ENCODE peak calls at places on chromosomes 12 and 14, in five cellular contexts. One of them, this sample, is unnamed. For H3K4me1, the result is how much of the 10 kb centered on the place peaks cover.

GRCh38 chr12:11753826-11754225 is 104.4 kb downstream of the ETV6 start:
- DNase-seq in uterus: no peak
- DNase-seq in hepatocyte: no peak
- DNase-seq in keratinocyte: no peak
- DNase-seq in heart left ventricle: no peak
- DNase-seq in this sample: no peak

GRCh38 chr14:100031506-100032281 is 33.5 kb upstream of the EVL start:
- DNase-seq in keratinocyte: peak
- DNase-seq in hepatocyte: peak
- DNase-seq in heart left ventricle: no peak
- DNase-seq in uterus: peak
- DNase-seq in this sample: peak

GRCh38 chr14:98725196-98725595 is 546.8 kb downstream of the BCL11B start:
- DNase-seq in uterus: no peak
- DNase-seq in keratinocyte: no peak
- DNase-seq in heart left ventricle: no peak
- DNase-seq in hepatocyte: no peak
- DNase-seq in this sample: no peak

GRCh38 chr14:90061849-90062794 is at the start of gene KCNK13:
- DNase-seq in heart left ventricle: peak
- DNase-seq in keratinocyte: no peak
- DNase-seq in hepatocyte: peak
- DNase-seq in uterus: no peak
- DNase-seq in this sample: no peak

GRCh38 chr12:109868182-109869051 is 11.9 kb downstream of the GLTP start:
- DNase-seq in hepatocyte: no peak
- DNase-seq in uterus: no peak
- DNase-seq in heart left ventricle: no peak
- DNase-seq in keratinocyte: no peak
- DNase-seq in this sample: no peak

GRCh38 chr14:64801800-64802199 is 77.9 kb downstream of the SPTB start:
- DNase-seq in keratinocyte: no peak
- DNase-seq in hepatocyte: no peak
- DNase-seq in uterus: no peak
- DNase-seq in heart left ventricle: no peak
- DNase-seq in this sample: no peak

GRCh38 chr12:109734219-109735000 is 20.8 kb downstream of the FAM222A start:
- DNase-seq in uterus: peak
- DNase-seq in keratinocyte: no peak
- DNase-seq in heart left ventricle: peak
- DNase-seq in hepatocyte: no peak
- DNase-seq in this sample: peak

GRCh38 chr14:86501611-86502010 is 971.7 kb downstream of the FLRT2 start:
- DNase-seq in hepatocyte: no peak
- DNase-seq in uterus: no peak
- DNase-seq in heart left ventricle: no peak
- DNase-seq in keratinocyte: no peak
- DNase-seq in this sample: no peak

GRCh38 chr12:41014643-41015020 is 173.5 kb upstream of the PDZRN4 start:
- DNase-seq in hepatocyte: no peak
- DNase-seq in uterus: no peak
- DNase-seq in heart left ventricle: no peak
- DNase-seq in keratinocyte: peak
- DNase-seq in this sample: no peak

GRCh38 chr12:2691001-2691339 is 103.8 kb upstream of the FKBP4 start:
- DNase-seq in keratinocyte: no peak
- DNase-seq in heart left ventricle: no peak
- DNase-seq in uterus: no peak
- DNase-seq in hepatocyte: peak
- DNase-seq in this sample: no peak
- H3K4me3 ChIP-seq in keratinocyte: peak
- H3K4me3 ChIP-seq in heart left ventricle: peak
- H3K4me3 ChIP-seq in uterus: peak
- H3K4me3 ChIP-seq in hepatocyte: peak
- H3K4me3 ChIP-seq in this sample: peak

GRCh38 chr14:31025335-31026075 is at the start of gene AP4S1:
- DNase-seq in keratinocyte: no peak
- DNase-seq in uterus: peak
- DNase-seq in heart left ventricle: peak
- DNase-seq in hepatocyte: peak
- DNase-seq in this sample: peak
- TF ChIP-seq CTCF in keratinocyte: no peak
- TF ChIP-seq CTCF in uterus: no peak
- TF ChIP-seq CTCF in heart left ventricle: no peak
- TF ChIP-seq CTCF in hepatocyte: no peak
- TF ChIP-seq CTCF in this sample: no peak

GRCh38 chr12:122067966-122068365 is 10.6 kb upstream of the MLXIP start:
- DNase-seq in heart left ventricle: peak
- DNase-seq in hepatocyte: no peak
- DNase-seq in keratinocyte: no peak
- DNase-seq in uterus: no peak
- DNase-seq in this sample: no peak
- H3K4me1 ChIP-seq in heart left ventricle: under half
- H3K4me1 ChIP-seq in hepatocyte: under half
- H3K4me1 ChIP-seq in keratinocyte: under half
- H3K4me1 ChIP-seq in uterus: under half
- H3K4me1 ChIP-seq in this sample: under half

DNA sequence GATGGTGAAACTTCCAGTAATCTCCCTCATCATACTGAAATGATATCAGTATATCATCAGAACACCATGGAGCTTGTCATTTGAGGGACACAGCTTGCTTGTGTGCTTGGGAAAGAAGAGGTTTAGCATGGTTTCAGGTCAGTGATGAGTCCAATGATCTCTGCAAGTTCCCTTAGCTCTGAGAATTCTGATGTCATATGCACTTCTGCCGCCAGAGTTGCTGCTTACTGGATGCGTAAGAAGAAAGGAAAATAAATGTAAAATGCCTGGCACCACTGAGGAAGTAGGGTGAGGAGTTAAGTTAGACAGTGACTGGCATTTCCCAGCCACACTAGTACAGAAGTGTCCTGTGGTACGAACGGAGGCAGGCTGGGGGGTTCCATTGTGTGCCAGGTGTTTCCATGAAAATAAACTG is 22.6 kb downstream of the PRKCH start:
- DNase-seq in heart left ventricle: no peak
- DNase-seq in hepatocyte: no peak
- DNase-seq in uterus: no peak
- DNase-seq in keratinocyte: no peak
- DNase-seq in this sample: no peak
- H3K4me3 ChIP-seq in heart left ventricle: no peak
- H3K4me3 ChIP-seq in hepatocyte: no peak
- H3K4me3 ChIP-seq in uterus: no peak
- H3K4me3 ChIP-seq in keratinocyte: no peak
- H3K4me3 ChIP-seq in this sample: no peak

GRCh38 chr12:53443955-53444354 is 2.4 kb downstream of the PRR13 start:
- DNase-seq in heart left ventricle: no peak
- DNase-seq in hepatocyte: peak
- DNase-seq in keratinocyte: no peak
- DNase-seq in uterus: no peak
- DNase-seq in this sample: no peak

GRCh38 chr12:53441040-53441833 is at the start of gene PRR13:
- DNase-seq in uterus: peak
- DNase-seq in hepatocyte: peak
- DNase-seq in heart left ventricle: peak
- DNase-seq in keratinocyte: peak
- DNase-seq in this sample: peak
- TF ChIP-seq CTCF in uterus: peak
- TF ChIP-seq CTCF in hepatocyte: no peak
- TF ChIP-seq CTCF in heart left ventricle: no peak
- TF ChIP-seq CTCF in keratinocyte: no peak
- TF ChIP-seq CTCF in this sample: no peak

DNA sequence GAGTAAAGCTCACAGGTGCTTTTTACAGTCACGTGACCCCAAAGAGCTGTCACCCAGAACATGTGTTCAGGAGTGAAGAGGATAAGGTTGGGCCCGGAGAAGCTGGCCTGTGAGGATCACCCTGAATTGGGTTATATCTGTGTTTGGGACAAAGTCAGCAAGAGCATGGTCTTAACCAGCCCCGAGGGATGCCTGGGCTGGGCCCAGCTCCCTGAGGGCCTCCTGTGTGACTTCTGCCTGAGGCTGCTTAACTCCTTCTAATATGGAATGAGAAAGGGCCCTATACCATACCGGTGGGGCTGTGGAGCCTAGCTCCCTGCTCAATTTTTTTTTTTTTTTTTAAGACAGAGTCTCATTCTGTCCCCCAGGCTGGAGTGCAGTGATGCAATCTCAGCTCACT is 2.5 kb downstream of the CDCA4 start:
- DNase-seq in heart left ventricle: no peak
- DNase-seq in hepatocyte: no peak
- DNase-seq in uterus: no peak
- DNase-seq in keratinocyte: no peak
- DNase-seq in this sample: no peak
- H3K4me1 ChIP-seq in heart left ventricle: under half
- H3K4me1 ChIP-seq in hepatocyte: under half
- H3K4me1 ChIP-seq in uterus: under half
- H3K4me1 ChIP-seq in keratinocyte: half or more
- H3K4me1 ChIP-seq in this sample: under half

GRCh38 chr14:22598099-22598895 is at the start of gene ABHD4:
- DNase-seq in heart left ventricle: peak
- DNase-seq in uterus: peak
- DNase-seq in keratinocyte: no peak
- DNase-seq in hepatocyte: peak
- DNase-seq in this sample: peak

GRCh38 chr14:22599349-22599748 is 1.2 kb downstream of the ABHD4 start:
- DNase-seq in heart left ventricle: no peak
- DNase-seq in uterus: no peak
- DNase-seq in hepatocyte: no peak
- DNase-seq in keratinocyte: no peak
- DNase-seq in this sample: no peak

GRCh38 chr14:22601456-22601855 is 3.4 kb downstream of the ABHD4 start:
- DNase-seq in hepatocyte: no peak
- DNase-seq in heart left ventricle: no peak
- DNase-seq in keratinocyte: no peak
- DNase-seq in uterus: no peak
- DNase-seq in this sample: no peak

GRCh38 chr14:22598896-22599244 is 770 bp downstream of the ABHD4 start:
- DNase-seq in heart left ventricle: no peak
- DNase-seq in uterus: peak
- DNase-seq in keratinocyte: no peak
- DNase-seq in hepatocyte: peak
- DNase-seq in this sample: no peak

GRCh38 chr14:22600027-22600426 is 1.9 kb downstream of the ABHD4 start:
- DNase-seq in hepatocyte: no peak
- DNase-seq in keratinocyte: no peak
- DNase-seq in heart left ventricle: no peak
- DNase-seq in uterus: no peak
- DNase-seq in this sample: no peak
- H3K4me3 ChIP-seq in hepatocyte: no peak
- H3K4me3 ChIP-seq in keratinocyte: no peak
- H3K4me3 ChIP-seq in heart left ventricle: no peak
- H3K4me3 ChIP-seq in uterus: no peak
- H3K4me3 ChIP-seq in this sample: peak

GRCh38 chr14:68523326-68523610 is 269.6 kb downstream of the ZFP36L1 start:
- DNase-seq in uterus: no peak
- DNase-seq in hepatocyte: no peak
- DNase-seq in heart left ventricle: no peak
- DNase-seq in keratinocyte: no peak
- DNase-seq in this sample: no peak
- TF ChIP-seq CTCF in uterus: no peak
- TF ChIP-seq CTCF in hepatocyte: no peak
- TF ChIP-seq CTCF in heart left ventricle: no peak
- TF ChIP-seq CTCF in keratinocyte: no peak
- TF ChIP-seq CTCF in this sample: no peak

GRCh38 chr12:53044052-53044581 is 5.7 kb upstream of the TNS2 start:
- DNase-seq in heart left ventricle: peak
- DNase-seq in uterus: no peak
- DNase-seq in keratinocyte: no peak
- DNase-seq in hepatocyte: peak
- DNase-seq in this sample: no peak

GRCh38 chr12:53042607-53043454 is 7.0 kb upstream of the TNS2 start:
- DNase-seq in hepatocyte: no peak
- DNase-seq in uterus: no peak
- DNase-seq in keratinocyte: no peak
- DNase-seq in heart left ventricle: no peak
- DNase-seq in this sample: no peak

GRCh38 chr12:53045646-53046045 is 4.2 kb upstream of the TNS2 start:
- DNase-seq in hepatocyte: peak
- DNase-seq in keratinocyte: no peak
- DNase-seq in heart left ventricle: no peak
- DNase-seq in uterus: peak
- DNase-seq in this sample: no peak

GRCh38 chr12:53046655-53047220 is 3.1 kb upstream of the TNS2 start:
- DNase-seq in heart left ventricle: peak
- DNase-seq in keratinocyte: no peak
- DNase-seq in hepatocyte: no peak
- DNase-seq in uterus: peak
- DNase-seq in this sample: peak

GRCh38 chr12:53044896-53045571 is 4.8 kb upstream of the TNS2 start:
- DNase-seq in keratinocyte: no peak
- DNase-seq in heart left ventricle: peak
- DNase-seq in hepatocyte: no peak
- DNase-seq in uterus: no peak
- DNase-seq in this sample: peak
- H3K4me1 ChIP-seq in keratinocyte: under half
- H3K4me1 ChIP-seq in heart left ventricle: half or more
- H3K4me1 ChIP-seq in hepatocyte: under half
- H3K4me1 ChIP-seq in uterus: under half
- H3K4me1 ChIP-seq in this sample: under half

GRCh38 chr12:57743769-57744168 is 1.1 kb upstream of the TSPAN31 start:
- DNase-seq in hepatocyte: no peak
- DNase-seq in keratinocyte: no peak
- DNase-seq in heart left ventricle: no peak
- DNase-seq in uterus: no peak
- DNase-seq in this sample: no peak
- H3K4me3 ChIP-seq in hepatocyte: no peak
- H3K4me3 ChIP-seq in keratinocyte: no peak
- H3K4me3 ChIP-seq in heart left ventricle: no peak
- H3K4me3 ChIP-seq in uterus: no peak
- H3K4me3 ChIP-seq in this sample: peak

This sample was measured in psoas muscle.